ENCODE peak calls at places on chromosomes 11 and 22, in six cellular contexts. Z is stimulated activated CD4-positive, alpha-beta T cell treated with anti-CD3 and anti-CD28 coated beads, Interleukin-15, amount 100 ng/mL, for 48 hours; V is lower lobe of right lung; R is T-helper 1 cell; Q is germinal center; D is Calu3. N is an unnamed sample.

GRCh38 chr22:42317691-42318547 is 47.5 kb upstream of the TCF20 start:
- DNase-seq in Z (no peak), V (peak; percentile 71), R (no peak), Q (no peak), D (no peak), N (no peak)

GRCh38 chr11:95922536-95923440 is 1.1 kb downstream of the MTMR2 start:
- DNase-seq in Z (no peak), V (no peak), R (no peak), Q (no peak), D (no peak), N (no peak)

GRCh38 chr11:705646-706438 is at the start of gene EPS8L2:
- DNase-seq in Z (no peak), V (peak; percentile 83), R (no peak), Q (no peak), D (peak; percentile 73), N (no peak)

GRCh38 chr11:85875505-85875904 is 20.3 kb downstream of the CCDC83 start:
- DNase-seq in Z (no peak), V (no peak), R (no peak), Q (no peak), D (no peak), N (no peak)

GRCh38 chr11:90594658-90595057 is 371.8 kb upstream of the CHORDC1 start:
- DNase-seq in Z (no peak), V (no peak), R (no peak), Q (no peak), D (peak; percentile 12), N (no peak)

GRCh38 chr11:47109051-47109791 is 67.5 kb downstream of the ARFGAP2 start:
- DNase-seq in Z (no peak), V (no peak), R (no peak), Q (no peak), D (no peak), N (no peak)

GRCh38 chr22:40533712-40534378 is 102.7 kb downstream of the MRTFA start:
- DNase-seq in Z (peak; percentile 30), V (no peak), R (peak; percentile 33), Q (peak; percentile 65), D (no peak), N (peak; percentile 39)

GRCh38 chr11:83317757-83318548 is 31.8 kb upstream of the CCDC90B start:
- DNase-seq in Z (no peak), V (no peak), R (no peak), Q (no peak), D (no peak), N (no peak)

GRCh38 chr22:50542416-50542927 is 3.2 kb upstream of the KLHDC7B start:
- DNase-seq in Z (no peak), V (no peak), R (no peak), Q (peak; percentile 69), D (no peak), N (no peak)

GRCh38 chr11:125397421-125397820 is 98.6 kb downstream of the FEZ1 start:
- DNase-seq in Z (no peak), V (no peak), R (no peak), Q (no peak), D (no peak), N (no peak)

GRCh38 chr22:38032681-38033521 is 24.3 kb upstream of the PICK1 start:
- DNase-seq in Z (no peak), V (no peak), R (no peak), Q (no peak), D (no peak), N (no peak)

GRCh38 chr22:25027052-25027525 is 74.6 kb downstream of the KIAA1671 start:
- DNase-seq in Z (no peak), V (no peak), R (no peak), Q (no peak), D (no peak), N (no peak)

GRCh38 chr22:40432625-40433024 is 62.2 kb downstream of the SGSM3 start:
- DNase-seq in Z (no peak), V (no peak), R (no peak), Q (no peak), D (no peak), N (no peak)

GRCh38 chr11:77377734-77378133 is 76.2 kb upstream of the GDPD4 start:
- DNase-seq in Z (no peak), V (no peak), R (no peak), Q (no peak), D (no peak), N (no peak)

GRCh38 chr22:36406721-36407120 is 19.0 kb upstream of the MYH9 start:
- DNase-seq in Z (no peak), V (no peak), R (no peak), Q (no peak), D (no peak), N (no peak)

GRCh38 chr22:48683640-48684039 is 1144.0 kb downstream of the BRD1 start:
- DNase-seq in Z (no peak), V (no peak), R (no peak), Q (no peak), D (no peak), N (no peak)

GRCh38 chr11:76903325-76903724 is 42.6 kb downstream of the ACER3 start:
- DNase-seq in Z (no peak), V (no peak), R (no peak), Q (no peak), D (peak; percentile 42), N (no peak)

GRCh38 chr11:26473216-26474194 is 98.6 kb downstream of the MUC15 start:
- DNase-seq in Z (no peak), V (no peak), R (no peak), Q (no peak), D (peak; percentile 0), N (no peak)

GRCh38 chr11:133659542-133660201 is 127.4 kb upstream of the OPCML start:
- DNase-seq in Z (no peak), V (no peak), R (no peak), Q (no peak), D (no peak), N (no peak)

GRCh38 chr11:84437129-84438123 is 1151.3 kb upstream of the CCDC90B start:
- DNase-seq in Z (no peak), V (peak; percentile 50), R (no peak), Q (no peak), D (peak; percentile 39), N (no peak)

GRCh38 chr22:36411589-36412258 is 24.0 kb upstream of the MYH9 start:
- DNase-seq in Z (no peak), V (no peak), R (no peak), Q (no peak), D (no peak), N (no peak)

GRCh38 chr11:125342281-125342980 is 153.6 kb downstream of the FEZ1 start:
- DNase-seq in Z (no peak), V (peak; percentile 23), R (no peak), Q (no peak), D (no peak), N (no peak)

GRCh38 chr11:44305643-44306468 is 4.1 kb downstream of the ALX4 start:
- DNase-seq in Z (no peak), V (peak; percentile 60), R (no peak), Q (no peak), D (peak; percentile 27), N (no peak)

GRCh38 chr22:44112191-44112590 is 68.5 kb upstream of the PARVG start:
- DNase-seq in Z (no peak), V (no peak), R (no peak), Q (no peak), D (no peak), N (no peak)

GRCh38 chr11:116796548-116796947 is 4.9 kb upstream of the APOA5 start:
- DNase-seq in Z (no peak), V (no peak), R (no peak), Q (no peak), D (no peak), N (no peak)

GRCh38 chr11:120998581-120998980 is 25.3 kb upstream of the TBCEL start:
- DNase-seq in Z (no peak), V (no peak), R (no peak), Q (no peak), D (no peak), N (no peak)

GRCh38 chr11:20035701-20036601 is 124.3 kb downstream of the DBX1 start:
- DNase-seq in Z (no peak), V (no peak), R (no peak), Q (no peak), D (no peak), N (no peak)

GRCh38 chr11:116540019-116540418 is 232.8 kb downstream of the BUD13 start:
- DNase-seq in Z (no peak), V (no peak), R (no peak), Q (no peak), D (no peak), N (no peak)